ENCODE peak calls at places on chromosomes 13 and 19, in seven cellular contexts. P, I, Q, O, L, N and D are unnamed samples.
A peak's percentile ranks its signal among the peaks of the same experiment; 100 is the strongest.

GRCh38 chr13:79870123-79870522 is 389.2 kb downstream of the NDFIP2 start:
- DNase-seq in P (no peak), I (no peak), Q (no peak), O (no peak), L (no peak), N (no peak), D (no peak)

GRCh38 chr19:35545855-35546381 is 492 bp downstream of the TMEM147 start:
- DNase-seq in P (no peak), I (no peak), Q (peak; percentile 58), O (peak; percentile 26), L (peak; percentile 43), N (no peak), D (peak; percentile 68)

GRCh38 chr13:85879014-85879413 is 79.8 kb upstream of the SLITRK6 start:
- DNase-seq in P (no peak), I (no peak), Q (no peak), O (no peak), L (no peak), N (no peak), D (no peak)

GRCh38 chr13:101307181-101307701 is 109.1 kb downstream of the NALCN start:
- DNase-seq in P (no peak), I (peak; percentile 32), Q (no peak), O (no peak), L (peak; percentile 7), N (no peak), D (no peak)

GRCh38 chr19:33444993-33445751 is 71.7 kb downstream of the CEBPG start:
- DNase-seq in P (no peak), I (no peak), Q (no peak), O (no peak), L (no peak), N (no peak), D (no peak)

GRCh38 chr19:48466571-48467325 is 2.4 kb upstream of the CYTH2 start:
- DNase-seq in P (no peak), I (no peak), Q (no peak), O (no peak), L (peak; percentile 71), N (no peak), D (no peak)

GRCh38 chr13:77034883-77035282 is 7.9 kb upstream of the FBXL3 start:
- DNase-seq in P (no peak), I (no peak), Q (no peak), O (no peak), L (peak; percentile 27), N (no peak), D (no peak)

GRCh38 chr19:1082165-1082927 is 12.8 kb downstream of the POLR2E start:
- DNase-seq in P (no peak), I (no peak), Q (peak; percentile 91), O (peak; percentile 69), L (peak; percentile 73), N (peak; percentile 70), D (peak; percentile 79)

GRCh38 chr19:7861619-7862412 is 12.4 kb downstream of the PRR36 start:
- DNase-seq in P (no peak), I (no peak), Q (no peak), O (no peak), L (no peak), N (no peak), D (no peak)

GRCh38 chr19:676343-677105 is at the start of gene FSTL3:
- DNase-seq in P (no peak), I (peak; percentile 17), Q (peak; percentile 55), O (no peak), L (peak; percentile 49), N (no peak), D (no peak)

GRCh38 chr13:24176351-24177101 is 16.0 kb downstream of the SPATA13 start:
- DNase-seq in P (no peak), I (peak; percentile 77), Q (no peak), O (no peak), L (no peak), N (no peak), D (no peak)